ENCODE peak calls at places on chromosomes 7 and 10, in four cellular contexts. S, Z, P and E are unnamed samples.

GRCh38 chr10:15084502-15084922 is 4.1 kb downstream of the ACBD7 start:
- DNase-seq in S (peak), Z (peak), P (no peak), E (peak)

GRCh38 chr7:75951506-75951905 is 36.6 kb downstream of the POR start:
- DNase-seq in S (no peak), Z (peak), P (no peak), E (peak)

GRCh38 chr7:10973942-10974716 is 457 bp downstream of the PHF14 start:
- DNase-seq in S (peak), Z (no peak), P (peak), E (peak)

GRCh38 chr7:91193141-91193540 is 71.1 kb upstream of the FZD1 start:
- DNase-seq in S (peak), Z (no peak), P (no peak), E (no peak)

GRCh38 chr7:52917982-52918578 is 117.4 kb upstream of the POM121L12 start:
- DNase-seq in S (no peak), Z (no peak), P (no peak), E (no peak)

GRCh38 chr7:150383710-150384397 is 4.7 kb downstream of the ZNF775 start:
- DNase-seq in S (no peak), Z (peak), P (peak), E (no peak)

GRCh38 chr7:141362580-141363435 is 188.4 kb upstream of the AGK start:
- DNase-seq in S (peak), Z (no peak), P (no peak), E (peak)

GRCh38 chr10:25858076-25858475 is 76.0 kb upstream of the MYO3A start:
- DNase-seq in S (no peak), Z (no peak), P (no peak), E (no peak)

GRCh38 chr7:139095194-139095659 is 14.3 kb downstream of the ZC3HAV1 start:
- DNase-seq in S (peak), Z (peak), P (no peak), E (no peak)

GRCh38 chr7:4744391-4745264 is 30.8 kb upstream of the AP5Z1 start:
- DNase-seq in S (peak), Z (peak), P (peak), E (peak)

GRCh38 chr7:108413782-108414492 is 42.3 kb downstream of the NRCAM start:
- DNase-seq in S (peak), Z (no peak), P (no peak), E (peak)

GRCh38 chr7:44918029-44918428 is 32.7 kb upstream of the PURB start:
- DNase-seq in S (no peak), Z (no peak), P (no peak), E (no peak)

GRCh38 chr10:132458595-132459251 is 61.7 kb downstream of the PWWP2B start:
- DNase-seq in S (peak), Z (no peak), P (peak), E (no peak)

GRCh38 chr7:76375251-76375650 is 16.5 kb upstream of the YWHAG start:
- DNase-seq in S (no peak), Z (no peak), P (no peak), E (no peak)

GRCh38 chr10:126185666-126186447 is 202.4 kb downstream of the ADAM12 start:
- DNase-seq in S (no peak), Z (no peak), P (no peak), E (no peak)

GRCh38 chr7:158633055-158633956 is 45.7 kb upstream of the PTPRN2 start:
- DNase-seq in S (no peak), Z (no peak), P (no peak), E (no peak)

GRCh38 chr7:119439192-119439591 is 833.8 kb upstream of the KCND2 start:
- DNase-seq in S (no peak), Z (no peak), P (no peak), E (no peak)

GRCh38 chr7:28890137-28890536 is 68.0 kb downstream of the TRIL start:
- DNase-seq in S (no peak), Z (no peak), P (no peak), E (no peak)

GRCh38 chr10:344582-345200 is 209.4 kb downstream of the ZMYND11 start:
- DNase-seq in S (no peak), Z (no peak), P (no peak), E (no peak)

GRCh38 chr7:46160861-46161260 is 239.8 kb upstream of the IGFBP3 start:
- DNase-seq in S (no peak), Z (no peak), P (no peak), E (peak)